ENCODE peak calls at places on chromosomes 16 and 17, in eight cellular contexts. M is SK-N-SH, X is K562, V is HCT116, R is H1, K is GM12878, A is endothelial cell of umbilical vein, H is HepG2. I is an unnamed sample.

GRCh38 chr17:19412510-19412909 is 1.5 kb downstream of the RNF112 start:
- DNase-seq in X (no peak), H (no peak), R (no peak), A (no peak), K (no peak), V (no peak), M (no peak), I (no peak)

GRCh38 chr16:1184156-1184868 is 31.4 kb downstream of the CACNA1H start:
- DNase-seq in V (no peak), X (no peak), M (no peak), H (peak), R (no peak), A (no peak), K (no peak), I (no peak)

GRCh38 chr16:4610011-4611005 is 4.4 kb downstream of the UBALD1 start:
- DNase-seq in A (no peak), R (no peak), X (no peak), H (no peak), M (peak), V (no peak), K (no peak), I (no peak)

GRCh38 chr17:81165246-81166032 is at the start of gene PVALEF:
- DNase-seq in M (no peak), R (peak), V (no peak), X (no peak), K (no peak), A (no peak), H (peak), I (no peak)

GRCh38 chr17:52145496-52145895 is 13.0 kb downstream of the CA10 start:
- DNase-seq in M (no peak), K (no peak), V (no peak), A (no peak), H (no peak), R (no peak), X (no peak), I (no peak)

GRCh38 chr17:44935116-44935515 is 12.5 kb downstream of the KIF18B start:
- DNase-seq in K (no peak), V (no peak), R (no peak), H (no peak), M (peak), X (no peak), A (no peak), I (no peak)

GRCh38 chr17:48055531-48056245 is 7.5 kb downstream of the NFE2L1 start:
- DNase-seq in X (no peak), K (peak), V (peak), R (peak), H (no peak), M (no peak), A (no peak), I (peak)

GRCh38 chr16:10571354-10571753 is 9.0 kb downstream of the EMP2 start:
- DNase-seq in X (no peak), R (no peak), M (no peak), V (no peak), H (no peak), A (no peak), K (no peak), I (no peak)

GRCh38 chr16:70348991-70349390 is 2.3 kb downstream of the DDX19A start:
- DNase-seq in X (no peak), A (no peak), K (no peak), H (no peak), V (no peak), M (no peak), R (no peak), I (no peak)

GRCh38 chr17:14080847-14081251 is 11.5 kb downstream of the COX10 start:
- DNase-seq in X (no peak), V (no peak), A (no peak), R (no peak), H (no peak), K (no peak), M (no peak), I (no peak)

GRCh38 chr17:2721603-2722002 is 10.0 kb upstream of the CLUH start:
- DNase-seq in M (no peak), H (no peak), R (no peak), X (no peak), K (no peak), V (no peak), A (no peak), I (no peak)

GRCh38 chr17:50255766-50256480 is 18.3 kb upstream of the TMEM92 start:
- DNase-seq in A (no peak), X (no peak), V (no peak), K (no peak), M (peak), R (no peak), H (no peak), I (no peak)

GRCh38 chr16:64858076-64858475 is 263.8 kb downstream of the CDH11 start:
- DNase-seq in X (no peak), K (no peak), A (no peak), H (no peak), M (no peak), R (no peak), V (no peak), I (no peak)

GRCh38 chr17:78707016-78707415 is 75.1 kb downstream of the CYTH1 start:
- DNase-seq in X (no peak), H (no peak), V (no peak), K (no peak), A (peak), M (peak), R (no peak), I (no peak)

GRCh38 chr16:90018297-90019200 is 707 bp downstream of the DBNDD1 start:
- DNase-seq in H (no peak), R (no peak), M (peak), V (no peak), K (no peak), X (peak), A (peak), I (no peak)

GRCh38 chr16:65098916-65099315 is 22.9 kb downstream of the CDH11 start:
- DNase-seq in X (no peak), K (no peak), H (no peak), V (no peak), A (no peak), R (no peak), M (no peak), I (no peak)

GRCh38 chr17:57665128-57665527 is 80.0 kb downstream of the CCDC182 start:
- DNase-seq in R (no peak), A (no peak), X (no peak), H (no peak), V (no peak), K (no peak), M (peak), I (no peak)

GRCh38 chr17:58352843-58353719 is 1.1 kb upstream of the SUPT4H1 start:
- DNase-seq in R (no peak), H (no peak), X (no peak), A (peak), K (no peak), M (peak), V (no peak), I (no peak)

GRCh38 chr17:78879679-78880186 is 23.3 kb downstream of the CEP295NL start:
- DNase-seq in V (no peak), H (no peak), R (no peak), M (peak), A (peak), X (peak), K (no peak), I (peak)

GRCh38 chr17:38600906-38601305 is 4.8 kb downstream of the SRCIN1 start:
- DNase-seq in A (no peak), V (no peak), M (no peak), H (no peak), R (no peak), K (no peak), X (peak), I (no peak)

GRCh38 chr16:79612207-79612606 is 11.7 kb upstream of the MAF start:
- DNase-seq in V (no peak), A (no peak), R (no peak), H (no peak), M (no peak), K (no peak), X (no peak), I (no peak)

GRCh38 chr17:69547947-69548346 is 133.4 kb downstream of the MAP2K6 start:
- DNase-seq in K (no peak), X (no peak), H (no peak), A (no peak), V (no peak), R (no peak), M (no peak), I (no peak)

GRCh38 chr17:77513045-77513444 is 372.3 kb downstream of the SEC14L1 start:
- DNase-seq in H (no peak), X (no peak), V (no peak), A (no peak), M (no peak), K (no peak), R (no peak), I (no peak)

GRCh38 chr17:2965621-2966275 is 97.7 kb downstream of the OR1D5 start:
- DNase-seq in K (no peak), M (peak), X (no peak), V (peak), R (no peak), A (no peak), H (no peak), I (no peak)

GRCh38 chr16:81190667-81191066 is 47.8 kb upstream of the BCO1 start:
- DNase-seq in X (no peak), A (no peak), M (no peak), V (no peak), H (peak), R (no peak), K (no peak), I (no peak)

DNA sequence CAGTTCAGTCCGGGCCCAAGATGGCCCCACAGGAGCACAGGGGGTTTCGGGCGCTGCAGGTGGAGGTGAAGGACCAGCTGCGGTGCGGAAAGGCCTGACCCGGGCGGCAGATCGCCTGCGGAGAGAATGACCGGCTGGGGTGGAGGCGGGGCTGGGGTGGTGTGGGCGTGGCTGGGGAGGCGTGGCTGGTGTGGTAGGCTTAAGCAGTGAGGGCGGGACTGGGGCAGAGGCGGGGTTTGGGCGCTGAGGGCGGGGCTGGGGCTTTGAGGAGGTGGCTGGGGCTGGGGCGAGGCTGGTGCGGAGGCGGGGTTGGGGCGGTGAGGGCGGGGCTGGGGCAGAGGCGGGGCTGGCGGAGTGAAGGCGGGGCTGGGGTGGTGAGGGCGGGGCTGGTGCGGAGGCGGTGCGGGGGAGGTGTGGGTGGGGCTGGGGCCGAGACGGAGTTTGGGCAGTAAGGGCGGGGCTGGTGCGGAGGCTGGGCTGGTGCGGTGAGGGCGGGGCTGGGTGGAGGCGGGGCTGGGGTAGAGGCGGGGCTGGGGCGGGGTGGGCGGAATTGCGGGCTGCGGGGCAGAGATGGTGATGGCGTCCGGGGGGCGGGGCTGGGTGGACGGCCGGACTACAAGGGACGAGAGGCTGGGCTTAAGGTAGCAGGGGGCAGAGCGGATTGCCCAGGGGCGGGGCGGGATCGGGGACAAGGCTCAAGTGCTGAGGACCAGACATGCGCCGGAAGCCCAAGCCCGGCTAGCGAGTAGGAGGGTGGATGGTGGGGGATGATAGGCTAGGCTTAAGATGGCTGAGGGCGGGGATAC is 9.9 kb upstream of the GSDMA start:
- DNase-seq in M (peak), H (peak), K (peak), A (peak), R (peak), V (peak), X (peak), I (peak)
- TF ChIP-seq POLR2AphosphoS5 in M (peak), H (peak), K (no peak), A (no peak), R (peak), V (peak), X (peak), I (no peak)

DNA sequence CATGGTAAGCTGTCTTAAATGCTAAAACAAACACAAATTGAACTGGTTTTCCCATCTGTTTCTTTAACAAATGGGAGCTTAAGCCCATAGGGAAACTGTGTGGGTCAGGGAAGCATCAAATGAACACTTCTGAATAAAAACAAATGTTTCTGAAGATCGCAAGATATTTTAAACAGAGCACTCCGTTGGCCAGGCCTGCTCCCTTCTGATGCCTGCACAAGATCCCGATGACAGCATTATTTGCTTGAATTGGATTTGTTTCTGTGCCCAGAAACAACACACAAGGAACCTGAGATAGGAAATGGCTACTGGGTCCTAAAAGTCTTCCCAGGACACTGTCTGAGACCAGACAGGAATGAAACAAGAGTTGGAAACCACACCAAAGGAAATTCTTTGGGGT is 425.8 kb upstream of the ZFHX3 start:
- DNase-seq in V (no peak), R (no peak), H (no peak), A (no peak), X (no peak), M (peak), K (no peak), I (no peak)
- H3K27ac ChIP-seq in V (no peak), R (no peak), H (no peak), A (no peak), X (no peak), M (no peak), K (no peak), I (no peak)

GRCh38 chr16:51153275-51153991 is 2.4 kb upstream of the SALL1 start:
- DNase-seq in R (no peak), K (no peak), H (no peak), A (no peak), X (no peak), M (peak), V (no peak), I (no peak)
- H3K9ac ChIP-seq in R (peak), K (no peak), H (no peak), A (no peak), X (no peak), M (no peak), V (no peak), I (no peak)

GRCh38 chr17:15431201-15431600 is 36.2 kb downstream of the CDRT4 start:
- DNase-seq in M (no peak), V (no peak), A (no peak), X (no peak), H (no peak), R (no peak), K (no peak), I (no peak)
- TF ChIP-seq POLR2AphosphoS5 in M (no peak), V (no peak), A (no peak), X (no peak), H (no peak), R (no peak), K (no peak), I (no peak)

GRCh38 chr16:3087243-3087791 is 11.8 kb downstream of the ZSCAN10 start:
- DNase-seq in R (no peak), H (no peak), K (no peak), M (no peak), A (peak), X (peak), V (no peak), I (no peak)

GRCh38 chr16:3086596-3087242 is 12.4 kb downstream of the ZSCAN10 start:
- DNase-seq in H (peak), X (peak), M (no peak), R (no peak), A (peak), V (no peak), K (no peak), I (no peak)

GRCh38 chr16:3087836-3088235 is 11.3 kb downstream of the ZSCAN10 start:
- DNase-seq in V (no peak), X (peak), R (no peak), M (no peak), K (no peak), H (no peak), A (no peak), I (no peak)

GRCh38 chr16:3085868-3086595 is 13.1 kb downstream of the ZSCAN10 start:
- DNase-seq in A (no peak), V (no peak), X (no peak), H (no peak), R (no peak), K (no peak), M (no peak), I (no peak)

DNA sequence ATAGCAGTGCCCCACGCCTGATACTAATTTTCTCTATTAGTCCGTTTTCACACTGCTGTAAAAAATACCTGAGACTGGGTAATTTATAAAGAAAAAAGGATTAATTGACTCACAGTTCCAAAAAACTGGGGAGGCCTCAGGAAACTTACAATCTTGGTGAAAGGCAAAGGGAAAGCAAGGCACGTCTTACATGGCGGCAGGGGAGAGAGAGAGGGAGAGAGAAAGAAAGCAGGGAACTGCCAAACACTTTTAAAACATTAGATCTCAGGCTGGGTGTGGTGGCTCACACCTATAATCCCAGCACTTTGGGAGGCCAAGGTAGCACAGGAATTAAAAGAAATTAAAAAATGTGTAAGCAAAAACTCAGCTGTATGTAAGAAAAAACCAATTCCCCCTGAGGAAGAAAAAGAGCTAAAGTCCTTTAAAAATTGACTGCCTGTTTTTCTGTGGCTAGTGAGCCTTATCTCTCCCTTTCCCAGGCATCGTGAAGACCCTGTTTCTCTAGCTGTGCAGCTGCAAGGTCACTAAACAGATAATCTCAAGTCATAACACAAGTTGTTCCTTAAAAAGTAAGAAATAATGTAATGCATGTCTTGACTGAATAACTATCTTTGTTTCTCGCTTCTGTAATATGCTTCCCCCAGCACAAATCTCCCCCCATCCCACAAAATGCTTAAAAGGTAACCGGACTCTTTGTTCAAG is 14.0 kb downstream of the ZSCAN10 start:
- DNase-seq in M (no peak), H (no peak), V (no peak), R (no peak), K (no peak), X (no peak), A (no peak), I (no peak)
- H3K27ac ChIP-seq in M (no peak), H (no peak), V (no peak), R (no peak), K (no peak), X (no peak), A (no peak), I (no peak)

GRCh38 chr16:17350212-17350611 is 120.5 kb downstream of the XYLT1 start:
- DNase-seq in M (no peak), X (no peak), V (no peak), A (no peak), H (no peak), R (no peak), K (no peak), I (no peak)

GRCh38 chr16:17351471-17352045 is 119.2 kb downstream of the XYLT1 start:
- DNase-seq in K (no peak), A (no peak), M (no peak), X (no peak), H (no peak), R (no peak), V (no peak), I (no peak)

GRCh38 chr16:17357302-17358062 is 113.3 kb downstream of the XYLT1 start:
- DNase-seq in X (no peak), M (no peak), H (no peak), R (no peak), K (no peak), A (no peak), V (no peak), I (no peak)

GRCh38 chr16:17356243-17356933 is 114.4 kb downstream of the XYLT1 start:
- DNase-seq in X (no peak), M (no peak), H (no peak), K (no peak), V (no peak), R (no peak), A (no peak), I (no peak)

DNA sequence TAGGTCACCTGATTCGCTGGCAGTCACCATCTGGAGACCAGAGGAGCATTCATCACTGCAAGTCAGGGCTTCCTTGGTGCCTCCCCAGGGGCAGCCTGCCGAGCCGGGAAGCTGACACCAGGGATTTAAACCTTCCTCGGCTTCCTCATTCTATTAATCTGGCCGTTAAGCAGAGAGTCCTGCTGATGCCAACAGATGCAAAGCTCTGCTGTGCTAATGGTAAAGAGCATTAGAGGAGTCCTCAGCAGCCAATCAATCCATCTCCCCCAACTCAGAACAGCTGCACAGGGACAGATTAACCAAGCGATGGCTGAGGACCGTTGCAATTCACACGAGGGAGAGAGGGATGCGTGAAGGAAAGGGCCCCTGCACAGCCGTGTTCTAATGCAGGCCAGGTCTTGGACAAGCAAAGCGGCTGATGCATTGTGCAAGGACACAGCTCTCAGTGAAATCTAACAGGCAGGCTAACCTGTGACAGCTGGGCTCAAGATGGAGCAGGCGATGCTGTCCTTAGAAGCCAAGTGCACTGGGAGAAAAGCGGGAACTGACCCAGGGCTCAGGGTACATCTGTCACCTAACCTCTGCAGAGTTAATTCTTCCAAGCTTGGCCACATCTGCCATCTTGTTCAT is 116.5 kb downstream of the XYLT1 start:
- DNase-seq in R (no peak), M (peak), X (no peak), A (no peak), V (no peak), H (no peak), K (no peak), I (no peak)
- H3K9ac ChIP-seq in R (no peak), M (no peak), X (no peak), A (no peak), V (no peak), H (no peak), K (no peak), I (no peak)

GRCh38 chr16:78252757-78253156 is 153.3 kb downstream of the WWOX start:
- DNase-seq in R (no peak), X (no peak), M (no peak), K (no peak), H (peak), V (no peak), A (no peak), I (no peak)

GRCh38 chr16:78257376-78257728 is 157.9 kb downstream of the WWOX start:
- DNase-seq in X (no peak), K (no peak), M (no peak), H (no peak), V (no peak), R (no peak), A (no peak), I (no peak)

GRCh38 chr16:78259883-78260282 is 160.4 kb downstream of the WWOX start:
- DNase-seq in K (no peak), R (no peak), V (no peak), A (no peak), H (no peak), X (no peak), M (no peak), I (no peak)

GRCh38 chr16:78256686-78257375 is 157.4 kb downstream of the WWOX start:
- DNase-seq in R (no peak), K (no peak), M (no peak), X (no peak), H (peak), V (no peak), A (no peak), I (no peak)

DNA sequence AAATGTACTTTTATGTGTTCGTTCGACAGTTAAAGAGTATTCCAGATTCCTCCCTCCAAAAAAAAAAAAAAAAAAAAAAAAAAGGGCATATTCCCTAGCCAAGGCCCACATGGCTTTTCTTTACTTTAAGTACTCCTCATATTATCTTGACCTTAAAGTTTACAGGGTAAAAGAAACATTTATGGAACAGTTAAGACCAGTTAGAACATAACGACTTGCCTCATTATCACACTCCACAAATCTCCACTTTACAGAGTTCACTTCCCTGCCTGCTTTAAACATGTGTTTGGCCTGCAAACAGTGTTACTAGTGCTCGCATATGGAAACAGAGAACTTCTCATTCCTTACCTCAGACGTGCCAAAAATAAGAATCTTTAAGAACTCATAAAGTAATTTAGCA is 159.2 kb downstream of the WWOX start:
- DNase-seq in M (no peak), H (no peak), K (no peak), V (no peak), R (no peak), A (no peak), X (no peak), I (no peak)
- TF ChIP-seq POLR2AphosphoS5 in M (no peak), H (no peak), K (no peak), V (no peak), R (no peak), A (no peak), X (no peak), I (no peak)

I was measured in SK-N-MC.